ENCODE peak calls at places on chromosomes 3 and 15, in five cellular contexts. O is CD4-positive, alpha-beta T cell; Q is GM23338; W is AG08396; L is stomach. Y is an unnamed sample.

GRCh38 chr3:107841864-107842263 is 249.0 kb downstream of the CD47 start:
- DNase-seq in L (no peak), Q (no peak), W (no peak), O (no peak), Y (no peak)

GRCh38 chr3:24088782-24089181 is 143.7 kb downstream of the NR1D2 start:
- DNase-seq in Q (peak), W (peak), L (no peak), O (no peak), Y (no peak)

GRCh38 chr15:90386221-90386620 is 1.8 kb upstream of the IQGAP1 start:
- DNase-seq in O (no peak), L (no peak), Q (no peak), W (no peak), Y (no peak)

GRCh38 chr15:47746516-47746915 is 29.2 kb downstream of the SEMA6D start:
- DNase-seq in W (no peak), L (no peak), O (no peak), Q (no peak), Y (no peak)

GRCh38 chr15:66188464-66188863 is 65.1 kb downstream of the MEGF11 start:
- DNase-seq in W (no peak), L (no peak), Q (no peak), O (no peak), Y (no peak)

GRCh38 chr3:52531636-52532516 is 1.8 kb downstream of the NT5DC2 start:
- DNase-seq in O (no peak), W (peak), L (peak), Q (no peak), Y (no peak)

GRCh38 chr15:65318870-65319356 is 14.4 kb downstream of the RNU5B-1 start:
- DNase-seq in Q (peak), O (peak), W (peak), L (peak), Y (peak)

GRCh38 chr3:192063570-192063969 is 602.6 kb downstream of the PYDC2 start:
- DNase-seq in O (no peak), W (no peak), Q (peak), L (no peak), Y (no peak)

GRCh38 chr3:147195896-147196295 is 210.4 kb downstream of the ZIC4 start:
- DNase-seq in W (no peak), O (no peak), Q (no peak), L (no peak), Y (no peak)

GRCh38 chr3:12922881-12923431 is 81.6 kb upstream of the RPL32 start:
- DNase-seq in O (no peak), Q (no peak), L (no peak), W (no peak), Y (no peak)

GRCh38 chr15:69104050-69104750 is 56.2 kb upstream of the GLCE start:
- DNase-seq in Q (no peak), W (no peak), L (no peak), O (no peak), Y (no peak)

GRCh38 chr3:179266701-179267211 is 15.8 kb upstream of the KCNMB3 start:
- DNase-seq in L (no peak), W (no peak), O (no peak), Q (no peak), Y (no peak)

GRCh38 chr15:37046876-37047614 is 53.3 kb downstream of the MEIS2 start:
- DNase-seq in W (no peak), O (no peak), L (no peak), Q (peak), Y (no peak)

GRCh38 chr3:61663728-61664492 is 102.5 kb downstream of the PTPRG start:
- DNase-seq in W (peak), O (no peak), L (no peak), Q (peak), Y (no peak)

GRCh38 chr3:117532268-117532667 is 822.7 kb downstream of the TUSC7 start:
- DNase-seq in O (no peak), Q (no peak), L (no peak), W (no peak), Y (no peak)

GRCh38 chr3:45931476-45931875 is 11.8 kb upstream of the CXCR6 start:
- DNase-seq in W (no peak), O (no peak), Q (no peak), L (no peak), Y (no peak)

GRCh38 chr3:178436773-178437172 is 99.5 kb upstream of the KCNMB2 start:
- DNase-seq in O (no peak), W (peak), L (no peak), Q (peak), Y (no peak)

GRCh38 chr15:70088427-70088826 is 9.3 kb downstream of the TLE3 start:
- DNase-seq in W (no peak), O (no peak), L (no peak), Q (no peak), Y (no peak)

GRCh38 chr15:81573098-81573746 is 199.2 kb upstream of the TMC3 start:
- DNase-seq in Q (peak), L (no peak), O (no peak), W (no peak), Y (no peak)

GRCh38 chr3:82474711-82475110 is 713.3 kb upstream of the GBE1 start:
- DNase-seq in L (no peak), O (no peak), W (no peak), Q (no peak), Y (no peak)

GRCh38 chr3:170815340-170815739 is 54.7 kb downstream of the RPL22L1 start:
- DNase-seq in W (no peak), Q (peak), O (no peak), L (peak), Y (peak)

GRCh38 chr15:66931768-66932633 is 133.4 kb upstream of the SMAD3 start:
- DNase-seq in Q (peak), O (no peak), L (peak), W (peak), Y (peak)

GRCh38 chr3:149452036-149452435 is 22.5 kb upstream of the TM4SF4 start:
- DNase-seq in W (no peak), O (no peak), Q (peak), L (no peak), Y (no peak)

GRCh38 chr3:188400494-188401243 is 246.7 kb downstream of the LPP start:
- DNase-seq in W (no peak), Q (no peak), L (no peak), O (no peak), Y (no peak)

GRCh38 chr3:177013681-177014280 is 183.5 kb downstream of the TBL1XR1 start:
- DNase-seq in W (no peak), L (no peak), O (no peak), Q (peak), Y (no peak)

GRCh38 chr3:12891985-12892839 is 50.8 kb upstream of the RPL32 start:
- DNase-seq in O (no peak), L (peak), W (peak), Q (peak), Y (peak)

GRCh38 chr3:60970850-60971249 is 280.4 kb downstream of the FHIT start:
- DNase-seq in Q (no peak), O (no peak), W (no peak), L (no peak), Y (no peak)

GRCh38 chr3:52552089-52552488 is 15.7 kb downstream of the UQCC5 start:
- DNase-seq in O (no peak), L (no peak), W (no peak), Q (no peak), Y (no peak)

Y was measured in pancreas.